ENCODE peak calls at places on chromosome 1, in nine cellular contexts. L is cardiac muscle cell; V is pancreas; J is CD8-positive, alpha-beta memory T cell; C is uterus; U is effector memory CD4-positive, alpha-beta T cell; Q is A549; Y is left lung; E is CD4-positive, alpha-beta memory T cell. B is an unnamed sample. For H3K9me3 and H3K4me1, the result is how much of the 10 kb centered on the place peaks cover.

GRCh38 chr1:41622402-41622801 is 137.9 kb upstream of the EDN2 start:
- DNase-seq in C (no peak), Y (no peak), Q (no peak), J (no peak), V (no peak), U (no peak), L (peak), E (no peak), B (no peak)

GRCh38 chr1:213988639-213989070 is 882 bp downstream of the PROX1 start:
- DNase-seq in Q (no peak), Y (no peak), U (no peak), E (no peak), C (no peak), L (no peak), J (no peak), V (no peak), B (no peak)

GRCh38 chr1:34408011-34408410 is 231.3 kb downstream of the C1orf94 start:
- DNase-seq in C (no peak), E (no peak), Y (no peak), L (no peak), U (no peak), J (no peak), Q (no peak), V (no peak), B (no peak)

GRCh38 chr1:109624215-109625010 is 4.8 kb downstream of the AMPD2 start:
- DNase-seq in L (no peak), U (no peak), Q (no peak), C (no peak), J (no peak), V (no peak), E (peak), Y (no peak), B (no peak)

GRCh38 chr1:201648066-201648910 is 109.4 kb downstream of the NAV1 start:
- DNase-seq in Q (peak), E (no peak), L (peak), J (no peak), V (peak), Y (peak), C (peak), U (no peak), B (peak)

GRCh38 chr1:1069711-1070676 is 4.1 kb downstream of the RNF223 start:
- DNase-seq in V (peak), U (no peak), Y (no peak), C (no peak), Q (no peak), L (no peak), E (no peak), J (no peak), B (no peak)

GRCh38 chr1:100834779-100835645 is 59.6 kb downstream of the EXTL2 start:
- DNase-seq in Y (peak), E (peak), C (no peak), L (peak), V (no peak), U (no peak), Q (peak), J (no peak), B (no peak)

GRCh38 chr1:16631248-16632043 is 18.1 kb upstream of the NBPF1 start:
- DNase-seq in J (no peak), U (no peak), E (no peak), Y (peak), Q (no peak), L (no peak), C (peak), V (peak), B (peak)

GRCh38 chr1:204834752-204835151 is 35.9 kb upstream of the NFASC start:
- DNase-seq in J (no peak), C (no peak), V (no peak), E (no peak), U (no peak), L (no peak), Y (no peak), Q (no peak), B (no peak)

GRCh38 chr1:99173282-99173681 is 91.0 kb upstream of the PLPPR4 start:
- DNase-seq in C (no peak), J (no peak), E (no peak), U (no peak), Y (no peak), L (no peak), V (no peak), Q (no peak), B (no peak)

GRCh38 chr1:224779491-224780020 is 149.9 kb upstream of the DNAH14 start:
- DNase-seq in V (no peak), Q (no peak), J (no peak), C (no peak), L (no peak), U (no peak), E (no peak), Y (no peak), B (no peak)

GRCh38 chr1:224773646-224774045 is 155.8 kb upstream of the DNAH14 start:
- DNase-seq in Y (no peak), Q (no peak), C (no peak), U (no peak), V (no peak), L (no peak), E (no peak), J (no peak), B (no peak)

GRCh38 chr1:224768971-224769370 is 152.9 kb downstream of the CNIH3 start:
- DNase-seq in J (no peak), Y (no peak), E (no peak), Q (no peak), V (no peak), L (no peak), U (no peak), C (no peak), B (no peak)

GRCh38 chr1:224769987-224770693 is 154.0 kb downstream of the CNIH3 start:
- DNase-seq in Y (no peak), U (no peak), V (no peak), C (no peak), Q (no peak), E (no peak), L (peak), J (no peak), B (no peak)

GRCh38 chr1:224774378-224774777 is 155.1 kb upstream of the DNAH14 start:
- DNase-seq in U (no peak), L (no peak), V (no peak), Q (no peak), E (no peak), Y (no peak), C (no peak), J (no peak), B (no peak)
- H3K27ac ChIP-seq in U (no peak), L (no peak), V (no peak), Q (no peak), E (no peak), Y (no peak), C (no peak), J (no peak), B (no peak)

GRCh38 chr1:4515727-4516289 is 138.6 kb upstream of the AJAP1 start:
- DNase-seq in L (no peak), Y (no peak), C (peak), U (no peak), Q (no peak), E (no peak), J (no peak), V (no peak), B (no peak)

GRCh38 chr1:4518621-4519020 is 135.8 kb upstream of the AJAP1 start:
- DNase-seq in V (no peak), J (no peak), L (no peak), E (no peak), C (no peak), U (no peak), Q (no peak), Y (no peak), B (no peak)

GRCh38 chr1:4519954-4520353 is 134.5 kb upstream of the AJAP1 start:
- DNase-seq in U (no peak), Y (no peak), L (no peak), V (no peak), E (no peak), C (no peak), Q (no peak), J (no peak), B (no peak)

GRCh38 chr1:4516596-4516995 is 137.8 kb upstream of the AJAP1 start:
- DNase-seq in L (no peak), E (no peak), C (no peak), Q (no peak), Y (no peak), V (no peak), U (no peak), J (no peak), B (no peak)

DNA sequence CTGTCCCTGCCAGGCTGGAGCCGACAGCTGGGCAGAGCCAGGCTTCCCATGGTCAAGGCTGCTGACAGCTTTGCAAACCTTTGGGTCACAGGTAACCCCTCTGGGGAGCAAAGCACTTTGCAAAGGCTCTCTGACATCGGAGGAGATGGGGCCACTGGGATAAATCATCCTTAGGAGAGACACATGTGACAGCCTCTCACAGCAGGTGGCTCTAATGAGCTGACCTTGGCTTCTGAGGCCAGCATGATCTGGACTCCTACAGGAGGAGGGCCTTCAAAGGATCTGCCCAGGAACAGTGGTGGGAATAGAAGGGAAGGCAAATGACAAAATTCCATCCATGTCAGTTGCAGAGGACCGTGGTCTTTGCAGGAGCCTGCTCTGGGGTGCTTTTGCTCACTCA is 136.8 kb upstream of the AJAP1 start:
- DNase-seq in V (no peak), Y (no peak), E (no peak), Q (no peak), C (no peak), J (no peak), L (no peak), U (no peak), B (no peak)
- H3K9me3 ChIP-seq in V (under half), Y (under half), E (under half), Q (under half), C (under half), J (under half), L (under half), U (under half), B (under half)

DNA sequence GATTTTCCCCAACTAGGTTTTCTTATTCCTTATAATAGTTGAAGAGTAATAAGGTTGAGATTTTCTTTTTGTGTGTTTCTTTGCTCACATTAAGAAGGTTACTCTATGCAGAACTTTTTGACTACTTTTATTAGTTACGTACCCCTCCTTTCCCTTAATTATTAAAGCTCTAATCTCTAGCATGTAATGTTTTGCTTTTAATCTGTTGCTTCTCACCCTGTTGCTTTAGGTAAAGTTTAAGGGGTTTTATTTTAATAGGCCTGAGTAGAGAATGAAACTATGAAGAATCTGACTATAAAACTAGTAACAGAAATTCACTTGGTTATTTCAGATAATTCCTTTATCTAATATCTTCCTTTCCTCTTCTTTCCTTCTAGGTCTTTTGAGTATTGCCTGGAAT is 53.4 kb downstream of the POU2F1 start:
- DNase-seq in U (no peak), J (no peak), E (no peak), Q (no peak), L (no peak), V (no peak), Y (no peak), C (no peak), B (no peak)
- H3K4me1 ChIP-seq in U (under half), J (under half), E (under half), Q (under half), L (under half), V (under half), Y (under half), C (under half), B (half or more)

GRCh38 chr1:38991638-38992449 is 768 bp downstream of the AKIRIN1 start:
- DNase-seq in E (no peak), J (peak), C (peak), Y (no peak), V (peak), U (no peak), Q (peak), L (peak), B (peak)

GRCh38 chr1:38990746-38991637 is at the start of gene AKIRIN1:
- DNase-seq in Y (peak), E (peak), C (peak), Q (peak), J (peak), V (peak), L (peak), U (peak), B (peak)

GRCh38 chr1:38990401-38990745 is 703 bp upstream of the AKIRIN1 start:
- DNase-seq in E (no peak), Q (no peak), Y (no peak), L (no peak), C (no peak), V (no peak), J (no peak), U (no peak), B (no peak)

GRCh38 chr1:38992450-38993111 is 1.5 kb downstream of the AKIRIN1 start:
- DNase-seq in Q (no peak), C (no peak), L (no peak), V (no peak), J (no peak), U (no peak), E (no peak), Y (no peak), B (no peak)

DNA sequence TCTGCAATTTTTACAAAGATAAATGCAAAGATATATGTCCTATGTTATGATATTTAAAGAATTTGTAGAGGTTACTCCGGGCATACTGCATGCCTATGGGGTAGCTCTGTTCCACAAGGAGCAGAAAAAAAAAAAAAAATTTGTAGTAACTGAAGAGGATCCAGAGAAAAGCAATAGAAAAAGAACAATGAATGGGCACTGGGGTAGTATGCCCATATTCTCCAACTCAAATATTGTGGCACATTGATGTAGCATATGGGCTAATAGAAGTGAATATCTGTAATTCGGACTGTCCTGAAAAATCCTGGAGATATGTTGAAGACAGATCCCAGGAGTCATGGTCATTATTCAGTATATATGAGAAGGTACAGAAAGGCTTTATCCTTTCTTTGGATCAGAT is 1.1 kb upstream of the AKIRIN1 start:
- DNase-seq in L (no peak), Q (no peak), U (no peak), C (no peak), J (no peak), V (no peak), Y (no peak), E (no peak), B (no peak)
- H3K27ac ChIP-seq in L (peak), Q (peak), U (no peak), C (peak), J (peak), V (peak), Y (peak), E (peak), B (peak)

GRCh38 chr1:248622491-248623106 is 12.3 kb downstream of the OR2T11 start:
- DNase-seq in Q (peak), Y (no peak), L (peak), J (no peak), C (no peak), U (no peak), V (no peak), E (peak), B (no peak)
- H3K9me3 ChIP-seq in Q (under half), Y (under half), L (under half), J (under half), C (under half), U (under half), V (under half), E (under half), B (under half)

GRCh38 chr1:156492013-156492590 is 8.5 kb downstream of the MEF2D start:
- DNase-seq in V (no peak), Q (no peak), C (no peak), J (no peak), L (no peak), E (no peak), U (no peak), Y (no peak), B (no peak)

GRCh38 chr1:156492591-156493080 is 7.9 kb downstream of the MEF2D start:
- DNase-seq in U (no peak), Q (no peak), J (no peak), Y (no peak), C (no peak), L (no peak), E (no peak), V (no peak), B (peak)

GRCh38 chr1:156489935-156490293 is 10.7 kb downstream of the MEF2D start:
- DNase-seq in V (no peak), L (no peak), U (no peak), Q (no peak), J (no peak), E (no peak), Y (no peak), C (no peak), B (no peak)

GRCh38 chr1:156490401-156491032 is 10.1 kb downstream of the MEF2D start:
- DNase-seq in V (no peak), E (no peak), Q (peak), Y (no peak), C (peak), L (no peak), J (no peak), U (no peak), B (peak)

DNA sequence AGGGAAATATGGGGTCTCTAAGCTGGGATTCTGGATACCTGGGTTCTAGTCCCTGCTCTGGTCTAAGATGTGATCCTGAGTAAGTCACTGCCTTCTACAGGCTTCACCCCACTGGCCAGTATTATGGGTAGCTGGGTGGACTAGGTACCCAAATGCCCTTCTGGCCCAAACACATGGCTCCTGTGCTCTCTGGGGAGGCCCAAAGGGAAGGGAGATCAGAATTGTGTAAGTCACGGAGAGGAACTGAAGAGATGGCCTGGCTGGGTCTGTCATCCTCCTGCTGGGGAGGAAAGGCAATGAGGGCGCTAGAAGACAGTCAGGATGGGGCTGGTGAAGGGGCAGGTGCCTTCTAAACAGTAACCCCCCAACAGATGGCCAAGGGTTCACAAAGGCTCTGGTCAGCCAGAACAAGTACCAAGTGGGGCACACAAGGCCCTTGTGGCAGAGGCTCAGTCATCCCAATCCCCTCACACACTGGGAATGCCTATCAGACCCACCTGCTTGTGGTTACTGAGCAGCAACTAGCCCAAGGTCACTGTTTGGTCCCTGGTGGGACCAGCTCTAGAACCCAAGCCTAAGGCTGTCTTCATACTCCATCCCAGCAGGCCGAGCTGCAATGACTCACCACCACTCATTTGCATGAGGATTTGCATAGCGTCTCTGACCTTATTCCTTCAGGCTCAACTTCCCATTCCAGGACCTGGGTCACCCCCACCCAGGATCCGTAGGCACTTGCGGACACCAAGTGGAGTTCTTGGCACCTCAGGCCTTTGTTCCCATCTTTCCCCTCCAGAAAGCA is 9.2 kb downstream of the MEF2D start:
- DNase-seq in U (no peak), Y (no peak), Q (no peak), V (no peak), E (no peak), C (no peak), L (no peak), J (no peak), B (no peak)
- H3K4me1 ChIP-seq in U (half or more), Y (half or more), Q (half or more), V (half or more), E (half or more), C (half or more), L (half or more), J (half or more), B (half or more)

GRCh38 chr1:244599937-244600350 is 53.0 kb upstream of the DESI2 start:
- DNase-seq in L (peak), E (peak), Q (peak), V (no peak), C (peak), J (no peak), U (no peak), Y (no peak), B (no peak)

GRCh38 chr1:244603498-244603897 is 49.4 kb upstream of the DESI2 start:
- DNase-seq in J (no peak), U (no peak), Q (no peak), C (no peak), V (no peak), Y (no peak), L (peak), E (peak), B (no peak)

GRCh38 chr1:244601336-244601735 is 51.6 kb upstream of the DESI2 start:
- DNase-seq in J (no peak), L (no peak), V (no peak), U (no peak), Y (no peak), C (no peak), Q (no peak), E (no peak), B (no peak)

GRCh38 chr1:244598611-244599010 is 54.3 kb upstream of the DESI2 start:
- DNase-seq in U (no peak), C (no peak), Y (no peak), V (no peak), E (no peak), J (no peak), Q (no peak), L (no peak), B (no peak)
- H3K27ac ChIP-seq in U (no peak), C (no peak), Y (no peak), V (no peak), E (no peak), J (no peak), Q (no peak), L (no peak), B (no peak)